ENCODE peak calls at places on chromosomes 7 and 10, in seven cellular contexts. One of them, this sample, is unnamed. For H3K36me3 and H3K4me1, the result is how much of the 10 kb centered on the place peaks cover.

GRCh38 chr10:132729810-132730565 is 56.0 kb downstream of the NKX6-2 start:
- DNase-seq in thoracic aorta: no peak
- DNase-seq in effector memory CD4-positive, alpha-beta T cell: no peak
- DNase-seq in neuronal stem cell: no peak
- DNase-seq in fibroblast of lung: no peak
- DNase-seq in heart left ventricle: no peak
- DNase-seq in astrocyte: no peak
- DNase-seq in this sample: no peak

GRCh38 chr7:8125680-8126444 is 136.1 kb downstream of the ICA1 start:
- DNase-seq in thoracic aorta: no peak
- DNase-seq in effector memory CD4-positive, alpha-beta T cell: peak
- DNase-seq in neuronal stem cell: no peak
- DNase-seq in fibroblast of lung: no peak
- DNase-seq in heart left ventricle: peak
- DNase-seq in astrocyte: no peak
- DNase-seq in this sample: peak

GRCh38 chr10:104085801-104086400 is at the start of gene COL17A1:
- DNase-seq in thoracic aorta: no peak
- DNase-seq in effector memory CD4-positive, alpha-beta T cell: no peak
- DNase-seq in neuronal stem cell: no peak
- DNase-seq in fibroblast of lung: no peak
- DNase-seq in heart left ventricle: no peak
- DNase-seq in astrocyte: no peak
- DNase-seq in this sample: no peak

GRCh38 chr10:76177945-76178344 is 746.5 kb downstream of the LRMDA start:
- DNase-seq in thoracic aorta: no peak
- DNase-seq in effector memory CD4-positive, alpha-beta T cell: no peak
- DNase-seq in neuronal stem cell: no peak
- DNase-seq in fibroblast of lung: no peak
- DNase-seq in heart left ventricle: no peak
- DNase-seq in astrocyte: no peak
- DNase-seq in this sample: no peak

GRCh38 chr7:151762501-151763245 is 114.2 kb downstream of the PRKAG2 start:
- DNase-seq in thoracic aorta: no peak
- DNase-seq in effector memory CD4-positive, alpha-beta T cell: no peak
- DNase-seq in neuronal stem cell: no peak
- DNase-seq in fibroblast of lung: no peak
- DNase-seq in heart left ventricle: no peak
- DNase-seq in astrocyte: no peak
- DNase-seq in this sample: no peak

GRCh38 chr10:47361293-47361692 is 13.1 kb downstream of the RBP3 start:
- DNase-seq in thoracic aorta: no peak
- DNase-seq in effector memory CD4-positive, alpha-beta T cell: no peak
- DNase-seq in neuronal stem cell: peak
- DNase-seq in fibroblast of lung: peak
- DNase-seq in heart left ventricle: no peak
- DNase-seq in astrocyte: no peak
- DNase-seq in this sample: no peak

GRCh38 chr10:119030421-119031250 is 1.1 kb downstream of the NANOS1 start:
- DNase-seq in thoracic aorta: no peak
- DNase-seq in effector memory CD4-positive, alpha-beta T cell: peak
- DNase-seq in neuronal stem cell: peak
- DNase-seq in fibroblast of lung: peak
- DNase-seq in heart left ventricle: peak
- DNase-seq in astrocyte: peak
- DNase-seq in this sample: peak

GRCh38 chr10:102660891-102661613 is 16.8 kb downstream of the TRIM8 start:
- DNase-seq in thoracic aorta: no peak
- DNase-seq in effector memory CD4-positive, alpha-beta T cell: peak
- DNase-seq in neuronal stem cell: no peak
- DNase-seq in fibroblast of lung: peak
- DNase-seq in heart left ventricle: peak
- DNase-seq in astrocyte: peak
- DNase-seq in this sample: peak

GRCh38 chr7:158957921-158958471 is 101.6 kb downstream of the DYNC2I1 start:
- DNase-seq in thoracic aorta: no peak
- DNase-seq in effector memory CD4-positive, alpha-beta T cell: peak
- DNase-seq in neuronal stem cell: no peak
- DNase-seq in fibroblast of lung: no peak
- DNase-seq in heart left ventricle: no peak
- DNase-seq in astrocyte: no peak
- DNase-seq in this sample: peak

GRCh38 chr7:143901360-143901709 is 641 bp downstream of the TCAF1 start:
- DNase-seq in thoracic aorta: no peak
- DNase-seq in effector memory CD4-positive, alpha-beta T cell: no peak
- DNase-seq in neuronal stem cell: peak
- DNase-seq in fibroblast of lung: peak
- DNase-seq in heart left ventricle: peak
- DNase-seq in astrocyte: peak
- DNase-seq in this sample: no peak

GRCh38 chr7:19114591-19114855 is 2.9 kb downstream of the TWIST1 start:
- DNase-seq in thoracic aorta: no peak
- DNase-seq in effector memory CD4-positive, alpha-beta T cell: no peak
- DNase-seq in neuronal stem cell: no peak
- DNase-seq in fibroblast of lung: peak
- DNase-seq in heart left ventricle: no peak
- DNase-seq in astrocyte: peak
- DNase-seq in this sample: no peak

DNA sequence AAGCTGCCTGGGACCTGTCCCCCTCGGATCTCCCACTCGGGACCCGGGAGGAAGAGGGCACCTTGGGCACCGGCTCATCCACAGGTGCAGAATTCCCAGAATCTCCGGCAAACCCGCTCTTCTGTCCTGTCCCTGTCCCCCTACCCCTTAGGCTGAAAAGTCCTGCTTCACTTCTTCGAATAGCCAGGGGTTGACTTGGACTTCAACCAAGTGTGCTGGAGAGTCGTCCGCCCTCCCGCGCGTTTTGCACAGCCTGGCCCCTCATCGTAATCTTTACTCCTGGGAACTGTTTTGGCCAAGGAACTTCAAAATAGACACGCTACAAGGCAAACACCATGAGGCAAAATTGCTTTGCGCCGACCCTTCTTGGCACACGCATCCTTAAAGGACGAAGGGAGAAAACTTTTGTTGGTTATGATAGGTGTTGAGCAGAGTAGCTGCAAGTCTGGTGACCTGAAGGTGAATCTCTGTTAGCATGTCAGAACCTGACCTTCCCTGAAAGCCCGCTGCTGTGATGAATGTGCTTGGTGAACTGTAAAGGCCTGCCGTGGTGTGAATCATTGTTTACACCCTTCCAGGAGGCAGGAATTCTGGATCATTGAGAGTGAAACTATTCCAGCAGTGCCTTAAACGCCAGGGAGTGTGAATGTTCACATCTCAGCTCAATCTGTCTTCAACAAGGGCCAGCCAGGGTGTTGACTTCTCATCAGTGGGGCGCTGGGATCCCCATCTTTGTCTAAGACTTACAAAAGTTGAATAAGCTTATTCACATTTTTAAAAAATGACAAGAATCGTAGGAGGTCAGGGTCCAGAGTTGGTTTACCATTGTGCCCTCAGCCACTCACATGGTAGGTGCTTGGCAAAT is 589 bp upstream of the RAPGEF5 start:
- DNase-seq in thoracic aorta: no peak
- DNase-seq in effector memory CD4-positive, alpha-beta T cell: no peak
- DNase-seq in neuronal stem cell: peak
- DNase-seq in fibroblast of lung: peak
- DNase-seq in heart left ventricle: no peak
- DNase-seq in astrocyte: peak
- DNase-seq in this sample: no peak
- H3K27ac ChIP-seq in thoracic aorta: no peak
- H3K27ac ChIP-seq in effector memory CD4-positive, alpha-beta T cell: no peak
- H3K27ac ChIP-seq in neuronal stem cell: no peak
- H3K27ac ChIP-seq in fibroblast of lung: no peak
- H3K27ac ChIP-seq in heart left ventricle: no peak
- H3K27ac ChIP-seq in astrocyte: no peak
- H3K27ac ChIP-seq in this sample: no peak

GRCh38 chr7:137880432-137880831 is 33.7 kb upstream of the DGKI start:
- DNase-seq in thoracic aorta: no peak
- DNase-seq in effector memory CD4-positive, alpha-beta T cell: no peak
- DNase-seq in neuronal stem cell: no peak
- DNase-seq in fibroblast of lung: peak
- DNase-seq in heart left ventricle: no peak
- DNase-seq in astrocyte: peak
- DNase-seq in this sample: no peak
- H3K36me3 ChIP-seq in thoracic aorta: half or more
- H3K36me3 ChIP-seq in effector memory CD4-positive, alpha-beta T cell: half or more
- H3K36me3 ChIP-seq in neuronal stem cell: half or more
- H3K36me3 ChIP-seq in fibroblast of lung: under half
- H3K36me3 ChIP-seq in heart left ventricle: half or more
- H3K36me3 ChIP-seq in astrocyte: half or more
- H3K36me3 ChIP-seq in this sample: under half

GRCh38 chr10:49538381-49539319 is at the start of gene ERCC6:
- DNase-seq in thoracic aorta: peak
- DNase-seq in effector memory CD4-positive, alpha-beta T cell: peak
- DNase-seq in neuronal stem cell: peak
- DNase-seq in fibroblast of lung: peak
- DNase-seq in heart left ventricle: peak
- DNase-seq in astrocyte: peak
- DNase-seq in this sample: peak

GRCh38 chr10:49543604-49544003 is 4.7 kb upstream of the ERCC6 start:
- DNase-seq in thoracic aorta: no peak
- DNase-seq in effector memory CD4-positive, alpha-beta T cell: no peak
- DNase-seq in neuronal stem cell: no peak
- DNase-seq in fibroblast of lung: no peak
- DNase-seq in heart left ventricle: no peak
- DNase-seq in astrocyte: no peak
- DNase-seq in this sample: no peak

GRCh38 chr10:49539320-49539885 is 482 bp upstream of the ERCC6 start:
- DNase-seq in thoracic aorta: no peak
- DNase-seq in effector memory CD4-positive, alpha-beta T cell: no peak
- DNase-seq in neuronal stem cell: peak
- DNase-seq in fibroblast of lung: peak
- DNase-seq in heart left ventricle: peak
- DNase-seq in astrocyte: peak
- DNase-seq in this sample: no peak

GRCh38 chr10:49542353-49542752 is 3.4 kb upstream of the ERCC6 start:
- DNase-seq in thoracic aorta: no peak
- DNase-seq in effector memory CD4-positive, alpha-beta T cell: no peak
- DNase-seq in neuronal stem cell: no peak
- DNase-seq in fibroblast of lung: no peak
- DNase-seq in heart left ventricle: no peak
- DNase-seq in astrocyte: no peak
- DNase-seq in this sample: no peak

DNA sequence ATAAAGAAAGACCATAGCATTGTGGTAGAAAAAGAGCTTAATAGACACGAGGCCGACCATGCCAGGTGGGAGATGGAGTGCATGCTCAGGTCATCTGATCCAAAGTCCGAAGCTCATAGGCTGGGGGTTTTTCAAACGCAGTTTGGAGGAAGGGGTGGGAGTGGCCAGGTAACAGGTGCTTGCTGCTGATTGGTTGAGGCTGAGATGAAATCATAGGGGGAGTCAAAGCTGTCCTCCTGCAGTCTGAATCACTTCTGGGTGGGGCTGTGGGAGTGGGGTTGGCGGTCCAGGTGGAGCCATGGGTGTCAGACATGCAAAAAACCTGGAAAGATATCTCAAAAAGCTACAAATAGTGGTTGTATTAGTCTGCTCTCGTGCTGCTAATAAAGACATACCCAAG is 2.8 kb upstream of the ERCC6 start:
- DNase-seq in thoracic aorta: no peak
- DNase-seq in effector memory CD4-positive, alpha-beta T cell: no peak
- DNase-seq in neuronal stem cell: no peak
- DNase-seq in fibroblast of lung: no peak
- DNase-seq in heart left ventricle: no peak
- DNase-seq in astrocyte: no peak
- DNase-seq in this sample: no peak
- H3K4me1 ChIP-seq in thoracic aorta: under half
- H3K4me1 ChIP-seq in effector memory CD4-positive, alpha-beta T cell: under half
- H3K4me1 ChIP-seq in neuronal stem cell: under half
- H3K4me1 ChIP-seq in fibroblast of lung: under half
- H3K4me1 ChIP-seq in heart left ventricle: under half
- H3K4me1 ChIP-seq in astrocyte: under half
- H3K4me1 ChIP-seq in this sample: under half

GRCh38 chr10:3747248-3747960 is 37.6 kb downstream of the KLF6 start:
- DNase-seq in thoracic aorta: no peak
- DNase-seq in effector memory CD4-positive, alpha-beta T cell: no peak
- DNase-seq in neuronal stem cell: no peak
- DNase-seq in fibroblast of lung: no peak
- DNase-seq in heart left ventricle: no peak
- DNase-seq in astrocyte: no peak
- DNase-seq in this sample: no peak
- H3K27ac ChIP-seq in thoracic aorta: peak
- H3K27ac ChIP-seq in effector memory CD4-positive, alpha-beta T cell: no peak
- H3K27ac ChIP-seq in neuronal stem cell: no peak
- H3K27ac ChIP-seq in fibroblast of lung: no peak
- H3K27ac ChIP-seq in heart left ventricle: peak
- H3K27ac ChIP-seq in astrocyte: no peak
- H3K27ac ChIP-seq in this sample: no peak

GRCh38 chr10:87054373-87055295 is 34.5 kb downstream of the FAM25A start:
- DNase-seq in thoracic aorta: no peak
- DNase-seq in effector memory CD4-positive, alpha-beta T cell: no peak
- DNase-seq in neuronal stem cell: peak
- DNase-seq in fibroblast of lung: peak
- DNase-seq in heart left ventricle: no peak
- DNase-seq in astrocyte: peak
- DNase-seq in this sample: no peak

GRCh38 chr10:87058171-87058570 is 36.5 kb downstream of the GLUD1 start:
- DNase-seq in thoracic aorta: no peak
- DNase-seq in effector memory CD4-positive, alpha-beta T cell: no peak
- DNase-seq in neuronal stem cell: no peak
- DNase-seq in fibroblast of lung: no peak
- DNase-seq in heart left ventricle: no peak
- DNase-seq in astrocyte: no peak
- DNase-seq in this sample: no peak

GRCh38 chr10:87053577-87054181 is 33.6 kb downstream of the FAM25A start:
- DNase-seq in thoracic aorta: no peak
- DNase-seq in effector memory CD4-positive, alpha-beta T cell: no peak
- DNase-seq in neuronal stem cell: no peak
- DNase-seq in fibroblast of lung: no peak
- DNase-seq in heart left ventricle: no peak
- DNase-seq in astrocyte: no peak
- DNase-seq in this sample: no peak

DNA sequence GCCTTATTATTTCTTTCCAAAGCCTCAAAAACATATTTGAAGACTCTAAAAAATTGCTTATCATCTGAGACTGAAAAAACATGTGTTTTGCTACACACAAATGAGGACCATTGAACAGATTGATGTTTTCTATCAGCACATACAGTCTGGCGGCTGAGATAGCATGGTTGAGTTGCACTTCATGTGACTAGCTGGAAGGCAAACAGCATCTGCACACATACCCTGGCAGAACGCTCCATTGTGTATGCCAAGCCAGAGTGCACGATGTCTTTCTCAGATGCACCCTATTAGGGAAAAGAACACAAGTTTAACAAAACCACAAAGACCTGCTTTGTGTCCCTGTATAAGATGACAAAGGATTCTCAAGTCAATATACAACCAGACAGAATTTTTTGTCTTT is 33.0 kb downstream of the FAM25A start:
- DNase-seq in thoracic aorta: no peak
- DNase-seq in effector memory CD4-positive, alpha-beta T cell: no peak
- DNase-seq in neuronal stem cell: no peak
- DNase-seq in fibroblast of lung: no peak
- DNase-seq in heart left ventricle: peak
- DNase-seq in astrocyte: no peak
- DNase-seq in this sample: no peak
- H3K36me3 ChIP-seq in thoracic aorta: under half
- H3K36me3 ChIP-seq in effector memory CD4-positive, alpha-beta T cell: half or more
- H3K36me3 ChIP-seq in neuronal stem cell: half or more
- H3K36me3 ChIP-seq in fibroblast of lung: under half
- H3K36me3 ChIP-seq in heart left ventricle: half or more
- H3K36me3 ChIP-seq in astrocyte: under half
- H3K36me3 ChIP-seq in this sample: under half

GRCh38 chr10:12162927-12163326 is 32.8 kb downstream of the NUDT5 start:
- DNase-seq in thoracic aorta: no peak
- DNase-seq in effector memory CD4-positive, alpha-beta T cell: no peak
- DNase-seq in neuronal stem cell: no peak
- DNase-seq in fibroblast of lung: no peak
- DNase-seq in heart left ventricle: no peak
- DNase-seq in astrocyte: no peak
- DNase-seq in this sample: no peak
- H3K4me1 ChIP-seq in thoracic aorta: under half
- H3K4me1 ChIP-seq in effector memory CD4-positive, alpha-beta T cell: under half
- H3K4me1 ChIP-seq in neuronal stem cell: under half
- H3K4me1 ChIP-seq in fibroblast of lung: under half
- H3K4me1 ChIP-seq in heart left ventricle: under half
- H3K4me1 ChIP-seq in astrocyte: under half
- H3K4me1 ChIP-seq in this sample: under half

This sample was measured in CD8-positive, alpha-beta memory T cell.